ENCODE peak calls at places on chromosomes 16 and 17, in four cellular contexts. K, V, M and T are unnamed samples. For H3K4me1, the result is how much of the 10 kb centered on the place peaks cover.

GRCh38 chr17:79562117-79562805 is 48.6 kb downstream of the RBFOX3 start:
- DNase-seq in K (peak), V (no peak), M (no peak), T (no peak)

GRCh38 chr17:17944743-17945142 is 27.5 kb downstream of the TOM1L2 start:
- DNase-seq in K (no peak), V (no peak), M (no peak), T (no peak)

GRCh38 chr16:88062341-88062861 is 111.2 kb downstream of the BANP start:
- DNase-seq in K (peak), V (no peak), M (peak), T (no peak)

GRCh38 chr16:50668368-50669008 is 12.6 kb downstream of the SNX20 start:
- DNase-seq in K (peak), V (no peak), M (no peak), T (no peak)

GRCh38 chr16:84919267-84919666 is 92.1 kb downstream of the ZDHHC7 start:
- DNase-seq in K (no peak), V (no peak), M (no peak), T (no peak)

GRCh38 chr16:56477096-56477878 is 25.9 kb downstream of the OGFOD1 start:
- DNase-seq in K (no peak), V (no peak), M (no peak), T (peak)

GRCh38 chr17:43791589-43791988 is 11.4 kb downstream of the CFAP97D1 start:
- DNase-seq in K (no peak), V (no peak), M (no peak), T (no peak)

GRCh38 chr16:67236551-67237395 is 9.8 kb downstream of the TMEM208 start:
- DNase-seq in K (peak), V (no peak), M (no peak), T (no peak)

GRCh38 chr17:79364695-79365094 is 246.2 kb downstream of the RBFOX3 start:
- DNase-seq in K (no peak), V (no peak), M (no peak), T (no peak)

GRCh38 chr17:14409292-14409691 is 108.4 kb downstream of the HS3ST3B1 start:
- DNase-seq in K (no peak), V (no peak), M (no peak), T (no peak)

GRCh38 chr16:75580-76501 is 2.2 kb upstream of the MPG start:
- DNase-seq in K (peak), V (no peak), M (peak), T (no peak)

GRCh38 chr17:1060991-1061390 is 64.1 kb downstream of the TIMM22 start:
- DNase-seq in K (peak), V (peak), M (peak), T (peak)

GRCh38 chr17:82970067-82970466 is 109.3 kb upstream of the METRNL start:
- DNase-seq in K (no peak), V (no peak), M (no peak), T (no peak)

GRCh38 chr17:50634123-50634914 is at the start of gene ABCC3:
- DNase-seq in K (peak), V (no peak), M (no peak), T (no peak)

GRCh38 chr16:4332083-4332482 is 16.2 kb downstream of the GLIS2 start:
- DNase-seq in K (no peak), V (no peak), M (no peak), T (no peak)

GRCh38 chr16:65770752-65771151 is 595.7 kb upstream of the CDH5 start:
- DNase-seq in K (no peak), V (peak), M (no peak), T (no peak)

GRCh38 chr17:13544292-13544691 is 57.4 kb downstream of the HS3ST3A1 start:
- DNase-seq in K (peak), V (peak), M (no peak), T (no peak)

GRCh38 chr17:15029469-15029868 is 235.7 kb downstream of the PMP22 start:
- DNase-seq in K (no peak), V (no peak), M (no peak), T (no peak)

GRCh38 chr17:38454528-38454927 is 26.3 kb downstream of the ARHGAP23 start:
- DNase-seq in K (peak), V (no peak), M (peak), T (peak)

GRCh38 chr17:47987240-47987835 is 16.4 kb downstream of the CDK5RAP3 start:
- DNase-seq in K (no peak), V (no peak), M (no peak), T (no peak)

GRCh38 chr16:7397901-7398300 is 65.3 kb downstream of the RBFOX1 start:
- DNase-seq in K (no peak), V (no peak), M (no peak), T (no peak)

GRCh38 chr16:56202036-56202435 is 10.7 kb downstream of the GNAO1 start:
- DNase-seq in K (no peak), V (no peak), M (no peak), T (no peak)

GRCh38 chr16:26816266-26816665 is 250.5 kb upstream of the C16orf82 start:
- DNase-seq in K (no peak), V (no peak), M (no peak), T (no peak)

GRCh38 chr17:4073983-4074830 is 68.6 kb downstream of the ZZEF1 start:
- DNase-seq in K (peak), V (no peak), M (no peak), T (no peak)
- H3K4me3 ChIP-seq in K (no peak), V (no peak), M (no peak), T (no peak)

DNA sequence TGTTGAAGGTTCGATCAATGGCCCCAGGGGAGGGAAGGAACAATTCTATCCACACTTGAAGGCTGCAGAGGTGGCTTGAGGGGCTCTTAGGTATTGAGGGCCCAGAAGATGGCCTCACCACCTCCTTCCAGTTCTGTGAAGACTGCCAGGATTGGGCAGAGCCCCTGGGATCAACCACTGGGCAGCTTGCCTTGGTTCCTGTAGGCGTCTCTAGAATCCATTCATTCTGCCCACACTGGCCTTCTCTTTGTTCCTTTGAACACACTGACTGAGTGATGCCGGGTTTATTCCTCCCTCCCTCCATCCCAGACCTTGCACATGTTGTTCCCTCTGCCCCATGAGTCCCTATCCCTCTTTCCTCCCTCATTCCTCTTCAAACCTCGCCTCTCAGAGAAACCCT is 50.5 kb downstream of the SYT17 start:
- DNase-seq in K (no peak), V (no peak), M (no peak), T (no peak)
- H3K4me1 ChIP-seq in K (under half), V (under half), M (under half), T (under half)

GRCh38 chr16:79767597-79768280 is 167.2 kb upstream of the MAF start:
- DNase-seq in K (no peak), V (no peak), M (no peak), T (no peak)
- H3K4me3 ChIP-seq in K (peak), V (peak), M (peak), T (peak)

DNA sequence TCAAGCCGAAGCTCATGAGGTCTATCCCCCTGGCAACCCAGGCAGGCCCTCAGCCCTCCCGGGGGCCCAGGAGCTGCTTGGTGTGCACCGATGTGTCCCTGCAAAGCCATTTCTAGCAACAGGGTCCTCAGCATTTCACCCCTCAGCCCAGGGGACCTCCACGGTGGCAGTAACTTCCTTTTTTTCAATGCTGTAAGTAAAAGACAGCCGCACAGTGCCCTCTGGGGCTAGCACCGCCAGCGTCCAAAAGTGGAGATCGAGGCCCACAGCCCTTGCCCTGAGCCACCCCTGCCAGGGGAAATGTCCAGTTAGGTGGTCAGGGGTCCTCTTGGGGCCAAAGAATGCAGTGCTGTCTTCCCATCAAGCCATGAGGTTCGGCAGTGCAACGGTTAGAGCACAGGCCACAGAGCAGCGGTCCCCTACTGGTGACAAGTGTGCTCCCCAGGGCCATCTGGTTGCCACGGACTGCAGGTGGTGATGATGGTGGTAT is 79.9 kb downstream of the LITAF start:
- DNase-seq in K (no peak), V (no peak), M (no peak), T (no peak)
- H3K4me1 ChIP-seq in K (under half), V (under half), M (under half), T (under half)